ENCODE peak calls at places on chromosomes 4 and X, in eight cellular contexts. X is BJ, R is ovary, S is PC-3, P is AG04450, V is uterus, Y is body of pancreas, T is LNCaP clone FGC. N is an unnamed sample.

GRCh38 chrX:131977619-131978018 is 45.5 kb upstream of the STK26 start:
- DNase-seq in X (no peak), R (no peak), S (peak; percentile 30), P (no peak), V (no peak), Y (no peak), T (no peak), N (no peak)

GRCh38 chrX:86348669-86349068 is 200.4 kb downstream of the DACH2 start:
- DNase-seq in X (no peak), R (no peak), S (no peak), P (no peak), V (no peak), Y (no peak), T (no peak), N (no peak)

GRCh38 chr4:108426493-108426892 is 193.9 kb upstream of the RPL34 start:
- DNase-seq in X (no peak), R (no peak), S (peak; percentile 4), P (no peak), V (no peak), Y (no peak), T (no peak), N (no peak)

GRCh38 chrX:288561-288991 is 7.4 kb downstream of the PLCXD1 start:
- DNase-seq in X (no peak), R (no peak), S (no peak), P (no peak), V (no peak), Y (no peak), T (no peak), N (no peak)

GRCh38 chr4:26021417-26022345 is 107.7 kb downstream of the SMIM20 start:
- DNase-seq in X (no peak), R (no peak), S (no peak), P (no peak), V (no peak), Y (no peak), T (no peak), N (no peak)

GRCh38 chrX:66684196-66684595 is 45.3 kb upstream of the EDA2R start:
- DNase-seq in X (no peak), R (no peak), S (no peak), P (no peak), V (no peak), Y (no peak), T (no peak), N (no peak)

GRCh38 chr4:175871774-175872405 is 59.8 kb upstream of the GPM6A start:
- DNase-seq in X (no peak), R (no peak), S (peak; percentile 58), P (no peak), V (no peak), Y (no peak), T (no peak), N (no peak)

GRCh38 chr4:89640620-89641366 is 196.2 kb downstream of the SNCA start:
- DNase-seq in X (no peak), R (no peak), S (peak; percentile 10), P (peak; percentile 23), V (peak; percentile 28), Y (peak; percentile 50), T (peak; percentile 11), N (no peak)

GRCh38 chrX:142938793-142939192 is 86.9 kb upstream of the SPANXN4 start:
- DNase-seq in X (no peak), R (no peak), S (no peak), P (no peak), V (no peak), Y (no peak), T (no peak), N (no peak)

GRCh38 chr4:40046311-40046980 is 10.2 kb upstream of the N4BP2 start:
- DNase-seq in X (no peak), R (peak; percentile 38), S (peak; percentile 53), P (peak; percentile 6), V (no peak), Y (peak; percentile 71), T (peak; percentile 81), N (no peak)

GRCh38 chr4:89287945-89288344 is 19.7 kb downstream of the GPRIN3 start:
- DNase-seq in X (no peak), R (no peak), S (no peak), P (no peak), V (no peak), Y (no peak), T (no peak), N (no peak)

GRCh38 chr4:88908003-88908402 is 149.0 kb downstream of the FAM13A start:
- DNase-seq in X (no peak), R (no peak), S (peak; percentile 7), P (peak; percentile 8), V (no peak), Y (no peak), T (no peak), N (no peak)

GRCh38 chrX:97556359-97556758 is 672.7 kb downstream of the RPA4 start:
- DNase-seq in X (no peak), R (no peak), S (no peak), P (no peak), V (no peak), Y (no peak), T (no peak), N (no peak)

GRCh38 chrX:86148024-86148511 is at the start of gene DACH2:
- DNase-seq in X (no peak), R (peak; percentile 85), S (peak; percentile 54), P (peak; percentile 24), V (peak; percentile 80), Y (peak; percentile 83), T (peak; percentile 19), N (no peak)

GRCh38 chr4:94545296-94545695 is 93.6 kb downstream of the PDLIM5 start:
- DNase-seq in X (no peak), R (no peak), S (peak; percentile 91), P (no peak), V (no peak), Y (no peak), T (no peak), N (no peak)

GRCh38 chr4:5933996-5934831 is 41.3 kb upstream of the CRMP1 start:
- DNase-seq in X (no peak), R (no peak), S (no peak), P (no peak), V (no peak), Y (no peak), T (no peak), N (no peak)

GRCh38 chr4:7391637-7392437 is 42.9 kb downstream of the PSAPL1 start:
- DNase-seq in X (no peak), R (no peak), S (no peak), P (no peak), V (no peak), Y (no peak), T (no peak), N (no peak)

GRCh38 chr4:158268553-158268952 is 58.3 kb downstream of the TMEM144 start:
- DNase-seq in X (no peak), R (no peak), S (no peak), P (no peak), V (no peak), Y (no peak), T (no peak), N (no peak)

GRCh38 chr4:181659202-181659601 is 584.0 kb upstream of the TENM3 start:
- DNase-seq in X (no peak), R (no peak), S (no peak), P (no peak), V (no peak), Y (no peak), T (no peak), N (no peak)

GRCh38 chr4:1588306-1588705 is 95.8 kb downstream of the FAM53A start:
- DNase-seq in X (no peak), R (no peak), S (no peak), P (no peak), V (no peak), Y (no peak), T (no peak), N (no peak)

DNA sequence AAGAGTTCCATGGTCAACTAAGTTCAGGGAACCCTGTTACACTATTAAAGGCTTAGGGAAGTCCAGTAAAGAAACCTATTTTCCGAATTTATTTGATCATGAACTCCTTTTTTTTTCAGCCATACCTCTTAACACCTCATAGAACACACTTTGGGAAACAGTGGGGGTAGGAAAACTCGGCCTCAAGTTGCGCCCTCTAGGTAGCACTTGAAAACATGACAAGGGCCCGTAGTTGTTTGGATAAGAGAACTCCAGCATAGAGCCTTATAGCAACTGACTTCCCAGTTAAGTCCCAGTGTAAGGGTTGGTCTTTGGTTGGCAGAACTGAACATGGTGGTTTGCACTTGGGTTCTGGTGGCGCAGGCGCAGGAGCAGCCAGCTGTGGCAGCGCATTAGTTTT is 14.4 kb downstream of the OGT start:
- DNase-seq in X (no peak), R (no peak), S (no peak), P (no peak), V (no peak), Y (no peak), T (no peak), N (no peak)
- TF ChIP-seq CTCF in X (no peak), R (no peak), S (peak; percentile 39), P (no peak), V (no peak), Y (no peak), T (no peak), N (no peak)

DNA sequence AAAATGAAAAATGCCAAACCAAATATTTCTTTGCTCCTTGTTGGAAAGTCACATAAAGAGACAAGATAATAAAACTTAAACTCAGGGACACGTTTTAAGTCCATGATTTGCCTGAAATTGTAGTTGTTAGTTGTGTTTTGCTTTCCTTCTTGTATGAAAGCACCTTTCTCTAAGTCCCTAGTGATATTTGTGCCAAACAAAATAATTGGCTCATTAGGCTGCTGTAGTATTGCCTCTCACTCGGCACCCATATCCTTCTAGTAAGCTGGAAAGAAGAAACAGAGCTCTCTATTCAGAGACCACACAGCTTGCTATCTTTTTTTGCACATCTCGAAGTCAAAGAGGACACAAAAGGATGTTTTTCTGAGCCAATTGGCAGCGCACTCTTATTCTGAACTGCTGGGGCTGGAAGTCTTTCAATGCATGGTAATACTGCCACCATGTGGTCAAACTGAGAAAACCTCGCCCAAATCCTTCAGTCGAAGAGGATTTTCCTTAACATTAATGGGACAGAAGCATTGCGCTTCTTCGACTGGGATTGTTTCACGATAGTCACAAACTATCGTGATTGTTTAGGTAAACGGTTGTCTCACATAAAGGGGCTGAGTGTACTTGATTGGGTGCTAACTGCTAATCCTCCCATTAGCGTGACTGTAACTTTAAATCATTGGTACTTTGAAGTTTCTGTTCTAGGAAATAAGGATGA is 571.9 kb upstream of the LCORL start:
- DNase-seq in X (peak; percentile 13), R (peak; percentile 53), S (peak; percentile 76), P (peak; percentile 49), V (peak; percentile 43), Y (peak; percentile 67), T (peak; percentile 58), N (peak; percentile 32)
- H3K4me3 ChIP-seq in X (no peak overlapping the region), R (no peak overlapping the region), S (no peak overlapping the region), P (peak overlapping the region; percentile 46), V (no peak overlapping the region), Y (no peak overlapping the region), T (peak overlapping the region; percentile 31), N (peak overlapping the region; percentile 30)

GRCh38 chr4:53702334-53703266 is 111.3 kb upstream of the LNX1 start:
- DNase-seq in X (peak; percentile 29), R (peak; percentile 87), S (peak; percentile 86), P (no peak), V (peak; percentile 80), Y (peak; percentile 71), T (peak; percentile 52), N (no peak)
- TF ChIP-seq CTCF in X (peak; percentile 37), R (no peak), S (peak; percentile 15), P (peak; percentile 35), V (no peak), Y (no peak), T (no peak), N (peak; percentile 27)

DNA sequence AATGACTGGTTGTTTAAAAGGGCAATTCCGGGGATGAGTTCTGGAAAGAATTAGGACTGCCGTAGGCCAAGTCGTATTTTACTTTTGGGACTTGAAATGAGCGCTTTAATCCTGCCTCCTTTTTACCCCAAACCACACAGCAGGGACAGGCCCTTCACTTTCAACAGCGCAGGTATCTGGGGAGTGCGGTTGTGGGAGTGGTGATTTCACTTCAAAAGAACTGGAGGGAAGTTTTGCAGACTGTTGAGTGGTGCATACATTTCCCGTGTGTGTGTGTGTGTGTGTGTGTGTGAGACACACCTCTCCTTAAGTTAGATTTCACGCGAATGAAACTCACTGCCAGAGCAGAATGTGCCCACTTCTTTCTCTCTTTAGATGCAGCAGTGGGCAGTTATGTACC is 2.8 kb downstream of the NHS start:
- DNase-seq in X (no peak), R (no peak), S (no peak), P (no peak), V (no peak), Y (no peak), T (no peak), N (no peak)
- H3K4me3 ChIP-seq in X (peak overlapping the region; percentile 74), R (peak overlapping the region; percentile 58), S (peak overlapping the region; percentile 91), P (peak overlapping the region; percentile 73), V (peak overlapping the region; percentile 66), Y (no peak overlapping the region), T (no peak overlapping the region), N (peak overlapping the region; percentile 77)